ENCODE peak calls at places on chromosome 19, in eight cellular contexts. G is neural progenitor cell, Z is LNCaP clone FGC, Y is foreskin fibroblast, H is ascending aorta, N is astrocyte of the cerebellum, I is AG10803, D is adrenal gland. V is an unnamed sample.

GRCh38 chr19:50334741-50335421 is 5.7 kb upstream of the KCNC3 start:
- DNase-seq in G (no peak), Z (no peak), Y (no peak), H (no peak), N (no peak), I (no peak), D (no peak), V (no peak)

GRCh38 chr19:51703655-51704515 is 10.8 kb downstream of the SPACA6 start:
- DNase-seq in G (peak), Z (peak), Y (peak), H (peak), N (peak), I (peak), D (peak), V (peak)

GRCh38 chr19:41799444-41800000 is 3.1 kb downstream of the CEACAM3 start:
- DNase-seq in G (no peak), Z (no peak), Y (no peak), H (no peak), N (no peak), I (no peak), D (no peak), V (no peak)

GRCh38 chr19:47609885-47610545 is 1.1 kb downstream of the BICRA start:
- DNase-seq in G (peak), Z (no peak), Y (peak), H (no peak), N (no peak), I (peak), D (peak), V (no peak)

GRCh38 chr19:13112555-13112954 is 4.0 kb downstream of the TRMT1 start:
- DNase-seq in G (no peak), Z (no peak), Y (no peak), H (no peak), N (no peak), I (no peak), D (no peak), V (no peak)

GRCh38 chr19:57192064-57192395 is 730 bp downstream of the ZNF264 start:
- DNase-seq in G (peak), Z (no peak), Y (peak), H (no peak), N (no peak), I (no peak), D (no peak), V (peak)

GRCh38 chr19:7757358-7757757 is 5.7 kb upstream of the CLEC4M start:
- DNase-seq in G (no peak), Z (no peak), Y (no peak), H (no peak), N (no peak), I (no peak), D (no peak), V (no peak)

GRCh38 chr19:33270769-33271168 is 31.6 kb downstream of the CEBPA start:
- DNase-seq in G (no peak), Z (no peak), Y (no peak), H (no peak), N (no peak), I (no peak), D (no peak), V (no peak)

GRCh38 chr19:33863436-33863835 is 66.8 kb downstream of the KCTD15 start:
- DNase-seq in G (no peak), Z (no peak), Y (no peak), H (no peak), N (no peak), I (no peak), D (no peak), V (no peak)

GRCh38 chr19:10395853-10396355 is 7.4 kb downstream of the CDC37 start:
- DNase-seq in G (no peak), Z (no peak), Y (no peak), H (no peak), N (no peak), I (no peak), D (no peak), V (no peak)

GRCh38 chr19:52286256-52286655 is 10.7 kb upstream of the ZNF480 start:
- DNase-seq in G (no peak), Z (no peak), Y (no peak), H (no peak), N (no peak), I (no peak), D (peak), V (no peak)

GRCh38 chr19:30696514-30696913 is 324.3 kb downstream of the ZNF536 start:
- DNase-seq in G (peak), Z (no peak), Y (no peak), H (no peak), N (no peak), I (no peak), D (no peak), V (peak)

GRCh38 chr19:8505680-8506401 is 3.4 kb upstream of the PRAM1 start:
- DNase-seq in G (peak), Z (peak), Y (peak), H (no peak), N (peak), I (peak), D (peak), V (peak)

GRCh38 chr19:24140099-24140498 is 53.1 kb downstream of the ZNF254 start:
- DNase-seq in G (no peak), Z (peak), Y (peak), H (no peak), N (peak), I (peak), D (no peak), V (peak)

GRCh38 chr19:17220207-17220758 is 5.1 kb downstream of the USE1 start:
- DNase-seq in G (no peak), Z (no peak), Y (peak), H (no peak), N (peak), I (peak), D (peak), V (peak)

GRCh38 chr19:22144394-22144793 is 52.4 kb downstream of the ZNF676 start:
- DNase-seq in G (peak), Z (peak), Y (peak), H (no peak), N (no peak), I (no peak), D (no peak), V (peak)

GRCh38 chr19:47352095-47352494 is 3.0 kb downstream of the DHX34 start:
- DNase-seq in G (no peak), Z (no peak), Y (no peak), H (no peak), N (no peak), I (no peak), D (no peak), V (no peak)

GRCh38 chr19:47790398-47790814 is 11.9 kb downstream of the SELENOW start:
- DNase-seq in G (peak), Z (no peak), Y (peak), H (no peak), N (peak), I (peak), D (peak), V (peak)

GRCh38 chr19:18114483-18114882 is 16.9 kb downstream of the MAST3 start:
- DNase-seq in G (no peak), Z (no peak), Y (no peak), H (no peak), N (no peak), I (no peak), D (no peak), V (no peak)

GRCh38 chr19:49879243-49879960 is 1.9 kb downstream of the TBC1D17 start:
- DNase-seq in G (no peak), Z (no peak), Y (no peak), H (no peak), N (no peak), I (no peak), D (no peak), V (no peak)

GRCh38 chr19:49335784-49336481 is 727 bp downstream of the CD37 start:
- DNase-seq in G (no peak), Z (no peak), Y (no peak), H (no peak), N (no peak), I (no peak), D (no peak), V (no peak)

GRCh38 chr19:36110487-36111199 is at the start of gene OVOL3:
- DNase-seq in G (peak), Z (no peak), Y (no peak), H (no peak), N (no peak), I (no peak), D (no peak), V (no peak)

GRCh38 chr19:31317098-31317497 is 32.1 kb downstream of the TSHZ3 start:
- DNase-seq in G (no peak), Z (no peak), Y (no peak), H (no peak), N (no peak), I (no peak), D (no peak), V (peak)

GRCh38 chr19:18253716-18254115 is 20.5 kb downstream of the IQCN start:
- DNase-seq in G (no peak), Z (no peak), Y (peak), H (no peak), N (no peak), I (no peak), D (no peak), V (no peak)

GRCh38 chr19:9406798-9407352 is 28.5 kb downstream of the ZNF266 start:
- DNase-seq in G (no peak), Z (peak), Y (peak), H (peak), N (peak), I (peak), D (peak), V (peak)

GRCh38 chr19:38744906-38745305 is 632 bp upstream of the CAPN12 start:
- DNase-seq in G (no peak), Z (no peak), Y (peak), H (no peak), N (no peak), I (no peak), D (no peak), V (no peak)

GRCh38 chr19:49691243-49692101 is 556 bp downstream of the CPT1C start:
- DNase-seq in G (peak), Z (no peak), Y (peak), H (no peak), N (peak), I (peak), D (peak), V (peak)

GRCh38 chr19:47526798-47527197 is 11.9 kb upstream of the NAPA start:
- DNase-seq in G (no peak), Z (no peak), Y (no peak), H (no peak), N (no peak), I (no peak), D (no peak), V (no peak)

GRCh38 chr19:32233091-32233490 is 112.3 kb upstream of the ZNF507 start:
- DNase-seq in G (no peak), Z (no peak), Y (no peak), H (no peak), N (no peak), I (no peak), D (no peak), V (no peak)

GRCh38 chr19:14556662-14557188 is 15.1 kb downstream of the NDUFB7 start:
- DNase-seq in G (peak), Z (no peak), Y (peak), H (no peak), N (peak), I (peak), D (peak), V (peak)

GRCh38 chr19:43620061-43621001 is 902 bp upstream of the ZNF428 start:
- DNase-seq in G (no peak), Z (no peak), Y (no peak), H (no peak), N (no peak), I (no peak), D (no peak), V (no peak)

GRCh38 chr19:6372594-6373095 is at the start of gene ALKBH7:
- DNase-seq in G (peak), Z (peak), Y (peak), H (peak), N (peak), I (peak), D (peak), V (peak)
- TF ChIP-seq CTCF in G (no peak), Z (no peak), Y (no peak), H (no peak), N (no peak), I (no peak), D (no peak), V (no peak)

DNA sequence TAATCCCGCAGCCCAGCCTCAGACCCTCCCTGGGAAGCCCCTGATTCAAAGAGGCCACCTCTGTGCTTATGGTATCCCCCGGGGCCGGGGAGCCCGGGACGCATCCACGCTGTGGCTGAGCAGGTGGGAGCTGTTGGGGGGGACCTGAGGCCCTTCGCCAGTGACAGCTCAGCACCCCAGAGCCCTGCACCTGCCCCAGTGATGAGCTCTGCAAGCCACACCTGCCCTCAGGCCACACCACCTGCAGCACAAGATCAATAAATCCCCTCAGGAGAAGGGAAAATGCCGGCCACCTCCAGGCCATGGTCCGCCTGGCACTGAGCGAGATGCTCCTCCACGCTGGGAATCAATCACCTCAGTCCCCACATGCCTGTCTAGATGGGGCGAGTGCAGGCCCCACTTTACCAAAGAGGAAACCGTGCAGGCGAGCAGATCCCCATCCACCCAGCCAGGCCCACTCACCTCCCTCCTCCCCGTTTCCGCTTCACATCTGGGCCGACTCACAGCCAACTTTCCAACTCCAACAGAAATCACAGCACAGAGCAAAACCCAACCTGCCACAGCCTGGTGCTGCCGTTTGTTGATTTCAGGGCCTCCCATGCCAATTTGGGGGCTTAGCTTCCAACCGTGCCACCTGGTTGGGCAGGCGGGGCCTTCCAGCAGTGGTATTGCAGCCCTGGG is 12.8 kb downstream of the MOB3A start:
- DNase-seq in G (no peak), Z (no peak), Y (no peak), H (no peak), N (no peak), I (no peak), D (no peak), V (no peak)
- H3K4me3 ChIP-seq in G (no peak), Z (no peak), Y (no peak), H (peak), N (no peak), I (no peak), D (no peak), V (no peak)

GRCh38 chr19:16026756-16027155 is 49.5 kb upstream of the TPM4 start:
- DNase-seq in G (no peak), Z (no peak), Y (no peak), H (no peak), N (no peak), I (no peak), D (no peak), V (no peak)

GRCh38 chr19:16026131-16026530 is 50.2 kb upstream of the TPM4 start:
- DNase-seq in G (no peak), Z (no peak), Y (no peak), H (no peak), N (no peak), I (no peak), D (no peak), V (no peak)

GRCh38 chr19:16023558-16023915 is 52.8 kb upstream of the TPM4 start:
- DNase-seq in G (no peak), Z (no peak), Y (no peak), H (no peak), N (no peak), I (no peak), D (no peak), V (no peak)

GRCh38 chr19:16024266-16025107 is 51.8 kb upstream of the TPM4 start:
- DNase-seq in G (no peak), Z (no peak), Y (no peak), H (no peak), N (no peak), I (no peak), D (no peak), V (no peak)

DNA sequence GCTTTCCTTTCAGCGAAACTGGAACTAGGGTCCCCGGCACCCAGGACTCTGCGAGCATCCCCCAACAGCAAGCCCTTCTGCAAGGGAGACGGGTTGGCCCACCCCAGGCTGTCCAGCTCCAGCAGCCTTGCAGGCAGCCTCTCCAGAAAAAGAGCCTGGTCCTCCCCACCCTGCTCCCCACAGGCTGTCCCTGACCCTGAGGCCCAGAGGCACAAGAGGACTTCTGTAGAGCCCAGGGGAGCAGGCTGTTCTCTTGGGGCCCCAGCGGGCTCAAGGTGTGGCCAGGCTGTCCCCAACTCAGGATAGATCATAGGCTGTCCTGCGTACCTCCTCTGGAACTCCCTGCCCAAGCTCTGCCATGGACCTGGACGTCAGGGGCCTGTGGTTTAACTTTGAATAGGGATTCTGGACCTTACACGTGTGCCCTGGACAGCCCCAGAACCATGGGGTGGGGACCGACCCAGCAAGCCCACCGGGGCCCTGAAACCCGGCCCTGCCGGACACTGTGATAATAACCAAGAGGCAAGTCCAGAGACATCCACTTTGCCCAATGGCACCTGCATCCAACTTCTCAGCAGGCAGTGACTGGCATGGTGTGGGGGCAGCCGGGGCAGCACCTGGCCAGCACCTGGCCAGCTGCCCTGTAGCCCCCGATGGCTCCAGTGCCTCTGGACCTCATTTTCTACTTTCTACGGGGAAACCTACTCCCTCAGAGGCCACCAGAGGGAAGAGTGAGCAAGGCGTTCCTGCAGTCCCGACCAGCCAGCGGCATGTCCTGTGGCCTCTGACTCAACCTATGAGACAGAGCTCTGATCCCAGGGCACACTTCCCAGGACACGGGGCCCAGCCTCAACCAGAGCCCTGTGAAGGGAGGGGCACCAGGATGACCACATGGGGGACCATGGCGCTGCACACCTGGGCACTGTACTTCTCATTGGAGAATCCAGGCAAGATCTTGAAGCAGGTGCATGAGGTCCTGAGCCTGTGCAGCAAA is 50.9 kb upstream of the TPM4 start:
- DNase-seq in G (peak), Z (no peak), Y (peak), H (no peak), N (no peak), I (peak), D (peak), V (peak)
- TF ChIP-seq CTCF in G (peak), Z (peak), Y (peak), H (peak), N (peak), I (peak), D (peak), V (peak)

DNA sequence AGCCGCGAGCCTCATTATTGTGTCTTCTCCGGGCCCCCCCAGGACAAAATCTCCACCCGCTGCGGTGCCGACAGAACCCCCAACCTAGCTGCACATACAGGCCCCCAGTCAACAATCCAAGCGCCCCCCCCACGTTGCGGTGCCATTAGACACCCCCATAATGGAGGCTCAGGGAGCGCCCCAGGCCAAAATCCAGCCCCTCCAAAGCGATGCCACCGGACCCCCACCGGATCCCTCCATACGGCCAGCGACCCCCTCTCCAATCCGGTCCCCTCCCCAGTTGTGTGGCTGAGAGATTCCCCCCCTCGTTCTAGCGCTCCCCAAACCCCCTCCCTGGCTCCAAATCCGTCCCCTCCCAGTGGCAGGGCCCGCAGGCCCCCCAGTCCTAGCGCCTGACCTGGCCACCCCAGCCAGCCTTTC is 21.5 kb upstream of the SEMA6B start:
- DNase-seq in G (no peak), Z (no peak), Y (no peak), H (no peak), N (no peak), I (no peak), D (no peak), V (no peak)
- H3K4me3 ChIP-seq in G (peak), Z (no peak), Y (no peak), H (peak), N (peak), I (no peak), D (no peak), V (peak)